ENCODE peak calls at places on chromosomes 1 and 21, in nine cellular contexts. K is IMR-90, H is ascending aorta, A is endothelial cell of umbilical vein, I is stomach, L is AG09309, T is transverse colon, Z is breast epithelium, M is adrenal gland. W is an unnamed sample.

GRCh38 chr1:229360417-229360816 is 17.6 kb upstream of the CCSAP start:
- DNase-seq in A (no peak), M (no peak), K (no peak), T (no peak), L (no peak), H (no peak), Z (no peak), I (no peak), W (no peak)

GRCh38 chr1:93109578-93109977 is 30.5 kb downstream of the MTF2 start:
- DNase-seq in M (no peak), A (no peak), L (no peak), H (no peak), K (no peak), T (no peak), I (no peak), Z (no peak), W (no peak)

GRCh38 chr1:173276922-173277800 is 70.0 kb upstream of the TNFSF4 start:
- DNase-seq in K (no peak), T (no peak), A (no peak), L (no peak), M (no peak), Z (no peak), I (no peak), H (no peak), W (no peak)

GRCh38 chr1:43953361-43953760 is 6.6 kb downstream of the IPO13 start:
- DNase-seq in K (no peak), H (no peak), I (no peak), Z (no peak), A (no peak), M (no peak), T (no peak), L (no peak), W (no peak)

GRCh38 chr1:233613252-233614172 is at the start of gene KCNK1:
- DNase-seq in A (peak; percentile 29), I (peak; percentile 86), L (peak; percentile 87), K (peak; percentile 65), H (peak; percentile 83), M (peak; percentile 69), T (peak; percentile 85), Z (peak; percentile 62), W (no peak)

GRCh38 chr1:170537798-170538503 is 6.0 kb downstream of the GORAB start:
- DNase-seq in K (peak; percentile 73), M (no peak), H (no peak), T (no peak), Z (no peak), I (no peak), A (peak; percentile 21), L (peak; percentile 61), W (no peak)

GRCh38 chr21:44887126-44887806 is 13.8 kb upstream of the PTTG1IP start:
- DNase-seq in K (no peak), T (no peak), M (no peak), L (no peak), Z (no peak), A (no peak), H (no peak), I (no peak), W (no peak)

GRCh38 chr1:180252638-180253536 is 22.8 kb downstream of the LHX4 start:
- DNase-seq in H (peak; percentile 78), M (peak; percentile 70), Z (no peak), L (no peak), I (peak; percentile 78), A (peak; percentile 57), T (peak; percentile 84), K (peak; percentile 65), W (peak; percentile 59)

GRCh38 chr1:36937371-36937770 is 96.9 kb downstream of the GRIK3 start:
- DNase-seq in Z (no peak), I (no peak), A (no peak), L (no peak), H (no peak), K (no peak), M (no peak), T (no peak), W (no peak)

GRCh38 chr1:81950037-81950436 is 149.3 kb downstream of the ADGRL2 start:
- DNase-seq in L (no peak), H (no peak), I (no peak), K (no peak), M (no peak), T (no peak), A (no peak), Z (no peak), W (no peak)

GRCh38 chr1:200302893-200303250 is 107.0 kb downstream of the ZNF281 start:
- DNase-seq in K (no peak), H (no peak), A (peak; percentile 40), T (no peak), M (peak; percentile 20), Z (no peak), I (peak; percentile 37), L (no peak), W (peak; percentile 49)

GRCh38 chr1:236516929-236517704 is 6.7 kb upstream of the LGALS8 start:
- DNase-seq in Z (no peak), I (no peak), H (no peak), M (no peak), K (peak; percentile 85), T (no peak), A (no peak), L (peak; percentile 43), W (peak; percentile 28)

DNA sequence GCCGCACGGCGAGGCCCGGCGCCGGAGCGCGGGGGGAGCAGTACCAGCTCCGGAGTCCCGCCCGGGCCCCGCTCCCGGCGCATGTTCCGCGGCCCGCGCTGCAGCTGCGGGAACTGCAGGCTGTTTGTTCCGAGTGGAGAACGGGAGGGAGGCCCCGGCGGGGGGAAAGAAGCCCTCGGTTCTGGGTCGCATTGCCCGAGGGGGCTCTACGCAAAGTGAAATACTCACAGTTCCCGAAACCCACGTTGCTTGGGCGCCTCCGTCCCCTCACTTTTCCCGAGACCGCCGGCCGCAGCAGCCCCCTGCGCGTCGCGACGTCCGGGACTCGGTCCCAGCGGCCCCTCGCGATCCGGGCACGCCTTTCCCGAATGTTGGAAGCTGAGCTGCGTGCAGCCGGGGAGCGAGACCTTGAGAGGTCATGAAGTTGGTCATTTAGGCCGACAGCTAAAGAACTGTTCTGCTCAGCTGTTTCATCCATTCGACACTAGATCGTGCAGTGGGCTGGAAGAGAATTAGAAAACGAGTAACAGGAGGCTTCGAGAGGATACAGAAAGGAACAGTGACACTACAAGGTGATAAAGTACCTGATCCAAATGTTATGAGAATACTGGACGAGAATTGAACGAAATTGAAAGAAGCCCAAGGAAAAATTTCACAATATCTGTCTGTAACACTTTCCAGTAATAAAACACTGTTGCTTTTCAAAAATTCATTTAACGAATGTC is 596 bp upstream of the LIN9 start:
- DNase-seq in K (no peak), L (no peak), Z (no peak), I (no peak), T (no peak), M (peak; percentile 53), H (no peak), A (no peak), W (no peak)
- TF ChIP-seq CTCF in K (peak; percentile 15), L (no peak), Z (peak; percentile 36), I (peak; percentile 19), T (peak; percentile 24), M (peak; percentile 38), H (peak; percentile 35), A (no peak), W (no peak)

GRCh38 chr1:30757196-30757949 is at the start of gene LAPTM5:
- DNase-seq in L (no peak), K (no peak), I (peak; percentile 48), A (peak; percentile 48), M (no peak), T (peak; percentile 72), H (no peak), Z (no peak), W (peak; percentile 92)
- TF ChIP-seq CTCF in L (no peak), K (no peak), I (no peak), A (no peak), M (no peak), T (no peak), H (no peak), Z (no peak), W (no peak)

GRCh38 chr1:32060914-32061313 is 11.8 kb upstream of the TMEM39B start:
- DNase-seq in H (no peak), A (peak; percentile 11), I (no peak), M (no peak), Z (no peak), K (no peak), L (no peak), T (no peak), W (no peak)

GRCh38 chr1:32068891-32069590 is 3.7 kb upstream of the TMEM39B start:
- DNase-seq in K (peak; percentile 62), Z (no peak), A (peak; percentile 13), M (no peak), T (no peak), H (no peak), L (peak; percentile 31), I (no peak), W (no peak)

GRCh38 chr1:32062867-32063230 is 9.9 kb upstream of the TMEM39B start:
- DNase-seq in L (no peak), M (no peak), A (no peak), Z (no peak), T (no peak), K (peak; percentile 23), I (no peak), H (no peak), W (no peak)

GRCh38 chr1:32066489-32066873 is 6.3 kb upstream of the TMEM39B start:
- DNase-seq in I (peak; percentile 53), K (peak; percentile 79), L (peak; percentile 21), T (peak; percentile 52), Z (no peak), M (peak; percentile 85), A (peak; percentile 97), H (peak; percentile 96), W (peak; percentile 22)

GRCh38 chr1:32063261-32063681 is 9.5 kb upstream of the TMEM39B start:
- DNase-seq in A (peak; percentile 78), L (peak; percentile 35), T (no peak), M (no peak), Z (no peak), I (no peak), K (peak; percentile 76), H (no peak), W (no peak)
- TF ChIP-seq CTCF in A (peak; percentile 34), L (peak; percentile 56), T (peak; percentile 60), M (peak; percentile 65), Z (peak; percentile 67), I (peak; percentile 54), K (peak; percentile 70), H (peak; percentile 65), W (peak; percentile 48)

GRCh38 chr1:91133240-91133639 is 111.4 kb upstream of the ZNF644 start:
- DNase-seq in M (no peak), H (no peak), K (no peak), L (no peak), A (no peak), T (peak; percentile 52), I (no peak), Z (no peak), W (no peak)

GRCh38 chr1:91124989-91125417 is 103.2 kb upstream of the ZNF644 start:
- DNase-seq in Z (no peak), I (no peak), A (no peak), H (no peak), K (no peak), T (no peak), L (no peak), M (peak; percentile 16), W (no peak)

GRCh38 chr1:91129458-91129857 is 107.6 kb upstream of the ZNF644 start:
- DNase-seq in M (no peak), I (no peak), A (no peak), T (no peak), K (no peak), L (no peak), H (no peak), Z (no peak), W (no peak)

GRCh38 chr1:91130256-91130985 is 108.6 kb upstream of the ZNF644 start:
- DNase-seq in K (no peak), Z (no peak), A (no peak), H (no peak), L (no peak), I (no peak), M (no peak), T (no peak), W (no peak)

GRCh38 chr1:91129017-91129416 is 107.2 kb upstream of the ZNF644 start:
- DNase-seq in L (no peak), A (no peak), I (no peak), K (no peak), Z (no peak), H (no peak), M (no peak), T (no peak), W (no peak)
- TF ChIP-seq CTCF in L (no peak), A (no peak), I (no peak), K (no peak), Z (no peak), H (no peak), M (no peak), T (no peak), W (no peak)